ENCODE peak calls at places on chromosomes 16 and 17, in five cellular contexts. One of them, this sample, is unnamed.

GRCh38 chr17:60106377-60107059 is 27.8 kb upstream of the HEATR6 start:
- DNase-seq in K562: no peak
- DNase-seq in HCT116: no peak
- DNase-seq in endothelial cell of umbilical vein: no peak
- DNase-seq in MM.1S: no peak
- DNase-seq in this sample: no peak

GRCh38 chr16:69274699-69275235 is 36.4 kb upstream of the VPS4A start:
- DNase-seq in K562: no peak
- DNase-seq in HCT116: no peak
- DNase-seq in endothelial cell of umbilical vein: no peak
- DNase-seq in MM.1S: no peak
- DNase-seq in this sample: no peak

GRCh38 chr17:55420067-55420775 is 1.4 kb downstream of the MMD start:
- DNase-seq in K562: no peak
- DNase-seq in HCT116: no peak
- DNase-seq in endothelial cell of umbilical vein: no peak
- DNase-seq in MM.1S: no peak
- DNase-seq in this sample: no peak

GRCh38 chr16:27618611-27619380 is 68.9 kb downstream of the KATNIP start:
- DNase-seq in K562: no peak
- DNase-seq in HCT116: no peak
- DNase-seq in endothelial cell of umbilical vein: no peak
- DNase-seq in MM.1S: no peak
- DNase-seq in this sample: no peak

GRCh38 chr17:63967953-63968352 is 4.8 kb downstream of the SCN4A start:
- DNase-seq in K562: peak; percentile 32
- DNase-seq in HCT116: no peak
- DNase-seq in endothelial cell of umbilical vein: no peak
- DNase-seq in MM.1S: no peak
- DNase-seq in this sample: no peak

GRCh38 chr16:78742501-78743283 is 643.2 kb downstream of the WWOX start:
- DNase-seq in K562: peak; percentile 13
- DNase-seq in HCT116: no peak
- DNase-seq in endothelial cell of umbilical vein: no peak
- DNase-seq in MM.1S: peak; percentile 76
- DNase-seq in this sample: no peak

GRCh38 chr16:75794426-75794825 is 68.1 kb upstream of the CPHXL start:
- DNase-seq in K562: no peak
- DNase-seq in HCT116: no peak
- DNase-seq in endothelial cell of umbilical vein: no peak
- DNase-seq in MM.1S: no peak
- DNase-seq in this sample: no peak

GRCh38 chr16:75351183-75351582 is 82.1 kb downstream of the CFDP1 start:
- DNase-seq in K562: no peak
- DNase-seq in HCT116: no peak
- DNase-seq in endothelial cell of umbilical vein: peak; percentile 92
- DNase-seq in MM.1S: no peak
- DNase-seq in this sample: no peak

GRCh38 chr17:75634376-75634740 is 1.1 kb downstream of the SMIM5 start:
- DNase-seq in K562: no peak
- DNase-seq in HCT116: no peak
- DNase-seq in endothelial cell of umbilical vein: no peak
- DNase-seq in MM.1S: no peak
- DNase-seq in this sample: no peak

GRCh38 chr17:63173903-63174302 is 207.9 kb downstream of the TANC2 start:
- DNase-seq in K562: no peak
- DNase-seq in HCT116: no peak
- DNase-seq in endothelial cell of umbilical vein: peak; percentile 39
- DNase-seq in MM.1S: no peak
- DNase-seq in this sample: no peak

GRCh38 chr17:40622509-40622928 is 25.1 kb downstream of the SMARCE1 start:
- DNase-seq in K562: no peak
- DNase-seq in HCT116: no peak
- DNase-seq in endothelial cell of umbilical vein: no peak
- DNase-seq in MM.1S: no peak
- DNase-seq in this sample: no peak

GRCh38 chr16:30893082-30893743 is 664 bp downstream of the BCL7C start:
- DNase-seq in K562: peak; percentile 59
- DNase-seq in HCT116: no peak
- DNase-seq in endothelial cell of umbilical vein: no peak
- DNase-seq in MM.1S: peak; percentile 25
- DNase-seq in this sample: no peak

GRCh38 chr16:23575834-23576233 is 18.3 kb downstream of the UBFD1 start:
- DNase-seq in K562: no peak
- DNase-seq in HCT116: no peak
- DNase-seq in endothelial cell of umbilical vein: no peak
- DNase-seq in MM.1S: no peak
- DNase-seq in this sample: no peak

GRCh38 chr16:49250689-49251088 is 30.9 kb downstream of the CBLN1 start:
- DNase-seq in K562: no peak
- DNase-seq in HCT116: no peak
- DNase-seq in endothelial cell of umbilical vein: no peak
- DNase-seq in MM.1S: no peak
- DNase-seq in this sample: no peak

GRCh38 chr16:19110537-19111391 is 3.0 kb upstream of the ITPRIPL2 start:
- DNase-seq in K562: no peak
- DNase-seq in HCT116: no peak
- DNase-seq in endothelial cell of umbilical vein: no peak
- DNase-seq in MM.1S: no peak
- DNase-seq in this sample: no peak

GRCh38 chr17:35548213-35548810 is 10.8 kb upstream of the SLFN12L start:
- DNase-seq in K562: no peak
- DNase-seq in HCT116: no peak
- DNase-seq in endothelial cell of umbilical vein: no peak
- DNase-seq in MM.1S: no peak
- DNase-seq in this sample: no peak

GRCh38 chr16:68259421-68259820 is 4.9 kb upstream of the SLC7A6 start:
- DNase-seq in K562: no peak
- DNase-seq in HCT116: no peak
- DNase-seq in endothelial cell of umbilical vein: no peak
- DNase-seq in MM.1S: no peak
- DNase-seq in this sample: no peak

GRCh38 chr17:71941920-71942319 is 178.9 kb upstream of the SOX9 start:
- DNase-seq in K562: no peak
- DNase-seq in HCT116: no peak
- DNase-seq in endothelial cell of umbilical vein: no peak
- DNase-seq in MM.1S: no peak
- DNase-seq in this sample: no peak

GRCh38 chr16:89019511-89019910 is 42.5 kb upstream of the CBFA2T3 start:
- DNase-seq in K562: no peak
- DNase-seq in HCT116: no peak
- DNase-seq in endothelial cell of umbilical vein: no peak
- DNase-seq in MM.1S: no peak
- DNase-seq in this sample: no peak

GRCh38 chr17:63435681-63436522 is 10.2 kb downstream of the CYB561 start:
- DNase-seq in K562: peak; percentile 53
- DNase-seq in HCT116: no peak
- DNase-seq in endothelial cell of umbilical vein: no peak
- DNase-seq in MM.1S: no peak
- DNase-seq in this sample: no peak

GRCh38 chr16:84677017-84677803 is 22.6 kb upstream of the USP10 start:
- DNase-seq in K562: peak; percentile 15
- DNase-seq in HCT116: no peak
- DNase-seq in endothelial cell of umbilical vein: no peak
- DNase-seq in MM.1S: no peak
- DNase-seq in this sample: no peak

GRCh38 chr16:23827245-23827543 is 8.6 kb upstream of the PRKCB start:
- DNase-seq in K562: no peak
- DNase-seq in HCT116: no peak
- DNase-seq in endothelial cell of umbilical vein: no peak
- DNase-seq in MM.1S: peak; percentile 41
- DNase-seq in this sample: no peak

GRCh38 chr16:65111306-65111705 is 10.6 kb downstream of the CDH11 start:
- DNase-seq in K562: no peak
- DNase-seq in HCT116: no peak
- DNase-seq in endothelial cell of umbilical vein: no peak
- DNase-seq in MM.1S: no peak
- DNase-seq in this sample: no peak

GRCh38 chr17:44829558-44830358 is at the start of gene GJC1:
- DNase-seq in K562: peak; percentile 71
- DNase-seq in HCT116: no peak
- DNase-seq in endothelial cell of umbilical vein: peak; percentile 58
- DNase-seq in MM.1S: peak; percentile 32
- DNase-seq in this sample: no peak

GRCh38 chr17:78316867-78317816 is 42.7 kb downstream of the SOCS3 start:
- DNase-seq in K562: peak; percentile 72
- DNase-seq in HCT116: no peak
- DNase-seq in endothelial cell of umbilical vein: no peak
- DNase-seq in MM.1S: no peak
- DNase-seq in this sample: no peak

GRCh38 chr17:80058311-80058955 is 22.0 kb downstream of the CCDC40 start:
- DNase-seq in K562: no peak
- DNase-seq in HCT116: no peak
- DNase-seq in endothelial cell of umbilical vein: no peak
- DNase-seq in MM.1S: no peak
- DNase-seq in this sample: no peak

GRCh38 chr17:80063815-80064585 is 27.6 kb downstream of the CCDC40 start:
- DNase-seq in K562: peak; percentile 67
- DNase-seq in HCT116: peak; percentile 24
- DNase-seq in endothelial cell of umbilical vein: no peak
- DNase-seq in MM.1S: no peak
- DNase-seq in this sample: no peak

GRCh38 chr17:80060629-80061028 is 24.2 kb downstream of the CCDC40 start:
- DNase-seq in K562: no peak
- DNase-seq in HCT116: no peak
- DNase-seq in endothelial cell of umbilical vein: no peak
- DNase-seq in MM.1S: no peak
- DNase-seq in this sample: no peak

GRCh38 chr17:80064696-80065095 is 28.3 kb downstream of the CCDC40 start:
- DNase-seq in K562: no peak
- DNase-seq in HCT116: no peak
- DNase-seq in endothelial cell of umbilical vein: no peak
- DNase-seq in MM.1S: no peak
- DNase-seq in this sample: no peak

GRCh38 chr17:80061421-80061820 is 25.0 kb downstream of the CCDC40 start:
- DNase-seq in K562: no peak
- DNase-seq in HCT116: no peak
- DNase-seq in endothelial cell of umbilical vein: no peak
- DNase-seq in MM.1S: no peak
- DNase-seq in this sample: no peak
- TF ChIP-seq EZH2 in K562: no peak
- TF ChIP-seq EZH2 in HCT116: no peak
- TF ChIP-seq EZH2 in endothelial cell of umbilical vein: no peak
- TF ChIP-seq EZH2 in MM.1S: peak; percentile 47
- TF ChIP-seq EZH2 in this sample: no peak

GRCh38 chr17:50347894-50348291 is 2.0 kb downstream of the XYLT2 start:
- DNase-seq in K562: no peak
- DNase-seq in HCT116: no peak
- DNase-seq in endothelial cell of umbilical vein: no peak
- DNase-seq in MM.1S: no peak
- DNase-seq in this sample: no peak
- H3K4me2 ChIP-seq in K562: no peak overlapping the region
- H3K4me2 ChIP-seq in HCT116: peak overlapping the region; percentile 100
- H3K4me2 ChIP-seq in endothelial cell of umbilical vein: no peak overlapping the region
- H3K4me2 ChIP-seq in MM.1S: no peak overlapping the region
- H3K4me2 ChIP-seq in this sample: peak overlapping the region; percentile 99

GRCh38 chr17:83084621-83085056 is 5.2 kb downstream of the METRNL start:
- DNase-seq in K562: no peak
- DNase-seq in HCT116: no peak
- DNase-seq in endothelial cell of umbilical vein: no peak
- DNase-seq in MM.1S: no peak
- DNase-seq in this sample: no peak

GRCh38 chr17:83084214-83084613 is 4.8 kb downstream of the METRNL start:
- DNase-seq in K562: no peak
- DNase-seq in HCT116: no peak
- DNase-seq in endothelial cell of umbilical vein: no peak
- DNase-seq in MM.1S: no peak
- DNase-seq in this sample: no peak

GRCh38 chr17:83082435-83082834 is 3.0 kb downstream of the METRNL start:
- DNase-seq in K562: no peak
- DNase-seq in HCT116: no peak
- DNase-seq in endothelial cell of umbilical vein: no peak
- DNase-seq in MM.1S: no peak
- DNase-seq in this sample: no peak

GRCh38 chr17:83082899-83083367 is 3.5 kb downstream of the METRNL start:
- DNase-seq in K562: no peak
- DNase-seq in HCT116: no peak
- DNase-seq in endothelial cell of umbilical vein: no peak
- DNase-seq in MM.1S: no peak
- DNase-seq in this sample: no peak

GRCh38 chr17:83083368-83084201 is 4.2 kb downstream of the METRNL start:
- DNase-seq in K562: no peak
- DNase-seq in HCT116: no peak
- DNase-seq in endothelial cell of umbilical vein: peak; percentile 51
- DNase-seq in MM.1S: no peak
- DNase-seq in this sample: peak; percentile 36
- H3K79me2 ChIP-seq in K562: peaks cover 64% of the 10 kb centered on the region
- H3K79me2 ChIP-seq in HCT116: peaks cover 79% of the 10 kb centered on the region
- H3K79me2 ChIP-seq in endothelial cell of umbilical vein: peaks cover 53% of the 10 kb centered on the region
- H3K79me2 ChIP-seq in MM.1S: peaks cover 26% of the 10 kb centered on the region
- H3K79me2 ChIP-seq in this sample: no peaks in the 10 kb centered on the region

GRCh38 chr17:73163043-73163442 is 1.8 kb upstream of the SSTR2 start:
- DNase-seq in K562: no peak
- DNase-seq in HCT116: no peak
- DNase-seq in endothelial cell of umbilical vein: no peak
- DNase-seq in MM.1S: no peak
- DNase-seq in this sample: no peak

GRCh38 chr17:73168667-73169066 is 3.9 kb downstream of the SSTR2 start:
- DNase-seq in K562: no peak
- DNase-seq in HCT116: no peak
- DNase-seq in endothelial cell of umbilical vein: no peak
- DNase-seq in MM.1S: no peak
- DNase-seq in this sample: no peak

GRCh38 chr17:73170324-73170723 is 5.5 kb downstream of the SSTR2 start:
- DNase-seq in K562: no peak
- DNase-seq in HCT116: no peak
- DNase-seq in endothelial cell of umbilical vein: no peak
- DNase-seq in MM.1S: no peak
- DNase-seq in this sample: no peak

GRCh38 chr17:73165616-73166404 is 1.0 kb downstream of the SSTR2 start:
- DNase-seq in K562: no peak
- DNase-seq in HCT116: no peak
- DNase-seq in endothelial cell of umbilical vein: no peak
- DNase-seq in MM.1S: no peak
- DNase-seq in this sample: no peak

DNA sequence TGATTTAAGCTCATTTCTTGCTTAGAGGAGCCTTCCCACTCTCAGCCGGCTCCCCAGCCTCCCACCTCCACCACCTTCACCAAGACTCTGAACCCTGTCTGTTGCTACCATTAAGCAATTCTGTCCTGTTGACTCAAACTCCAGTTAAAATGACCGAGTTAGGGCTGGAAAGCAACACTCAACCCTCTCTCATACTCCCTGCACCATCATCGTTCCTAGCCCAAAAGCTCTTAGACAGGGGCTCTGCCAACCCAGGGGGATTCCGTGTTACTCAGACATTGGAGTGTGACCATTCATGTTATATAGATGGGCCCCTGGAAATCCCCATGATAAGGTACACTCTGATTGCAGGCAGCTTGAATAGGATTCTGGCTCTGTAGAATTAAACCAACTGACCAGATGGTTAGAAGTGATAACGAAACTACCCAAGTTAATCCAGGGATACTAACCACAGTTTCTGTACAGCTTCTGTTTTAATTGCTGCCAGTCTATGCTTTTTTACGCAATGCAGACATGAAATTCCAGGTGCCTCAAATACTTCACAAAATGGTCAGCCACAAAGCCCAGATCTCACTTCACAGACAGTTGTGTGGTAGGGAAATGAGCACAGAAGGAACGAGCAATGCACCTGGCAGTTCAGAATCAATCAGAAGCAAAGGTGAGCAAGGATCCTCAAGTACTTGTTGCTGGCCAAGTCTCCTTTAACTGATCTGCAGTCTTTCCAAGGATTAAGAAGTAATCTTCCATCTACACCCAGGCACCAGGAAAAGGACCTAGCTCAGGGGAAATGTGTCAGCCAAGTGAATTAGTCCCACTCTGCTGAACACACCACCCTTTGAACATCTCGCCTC is 2.1 kb downstream of the SSTR2 start:
- DNase-seq in K562: no peak
- DNase-seq in HCT116: no peak
- DNase-seq in endothelial cell of umbilical vein: no peak
- DNase-seq in MM.1S: peak; percentile 92
- DNase-seq in this sample: no peak
- TF ChIP-seq EZH2 in K562: no peak
- TF ChIP-seq EZH2 in HCT116: no peak
- TF ChIP-seq EZH2 in endothelial cell of umbilical vein: no peak
- TF ChIP-seq EZH2 in MM.1S: no peak
- TF ChIP-seq EZH2 in this sample: no peak